ENCODE peak calls at places on chromosomes 6 and 20, in seven cellular contexts. V, W, K, T, C, P and G are unnamed samples.

GRCh38 chr6:73691512-73691911 is 4.5 kb upstream of the CD109 start:
- DNase-seq in P (no peak), C (no peak), W (no peak), V (no peak), T (no peak), K (no peak), G (no peak)

GRCh38 chr6:161284653-161285052 is 10.8 kb upstream of the AGPAT4 start:
- DNase-seq in K (no peak), T (no peak), P (no peak), C (no peak), V (no peak), W (no peak), G (no peak)

GRCh38 chr6:85323435-85324040 is 126.3 kb upstream of the NT5E start:
- DNase-seq in V (peak), K (peak), C (peak), T (peak), P (no peak), W (peak), G (peak)

GRCh38 chr6:140401666-140402255 is 1027.3 kb upstream of the CITED2 start:
- DNase-seq in V (no peak), W (no peak), C (no peak), T (no peak), K (no peak), P (no peak), G (no peak)

GRCh38 chr6:72959821-72960220 is 265.5 kb downstream of the KHDC1L start:
- DNase-seq in P (no peak), W (no peak), V (no peak), T (no peak), K (no peak), C (no peak), G (no peak)

GRCh38 chr20:2289475-2289874 is 6.3 kb upstream of the TGM3 start:
- DNase-seq in K (no peak), T (no peak), C (no peak), V (no peak), W (no peak), P (no peak), G (no peak)

GRCh38 chr6:24874776-24875175 is 61.0 kb downstream of the RIPOR2 start:
- DNase-seq in T (no peak), K (no peak), P (no peak), C (no peak), W (no peak), V (no peak), G (no peak)

GRCh38 chr6:41167173-41167963 is 4.5 kb upstream of the TREM2 start:
- DNase-seq in W (no peak), V (no peak), T (no peak), C (no peak), K (peak), P (no peak), G (no peak)

GRCh38 chr20:41650221-41650948 is 32.2 kb upstream of the CHD6 start:
- DNase-seq in P (no peak), C (peak), V (no peak), W (no peak), T (no peak), K (no peak), G (no peak)

GRCh38 chr6:21886601-21887091 is 293.1 kb downstream of the SOX4 start:
- DNase-seq in C (no peak), W (no peak), P (no peak), T (no peak), K (no peak), V (no peak), G (no peak)

GRCh38 chr6:164048840-164049239 is 634.3 kb downstream of the QKI start:
- DNase-seq in C (no peak), T (no peak), P (no peak), V (no peak), K (no peak), W (no peak), G (no peak)

GRCh38 chr6:151288711-151289398 is 49.1 kb downstream of the AKAP12 start:
- DNase-seq in T (no peak), C (no peak), W (no peak), K (no peak), V (no peak), P (no peak), G (no peak)

GRCh38 chr6:22421187-22421586 is 124.4 kb upstream of the PRL start:
- DNase-seq in K (peak), P (no peak), W (no peak), V (no peak), T (no peak), C (no peak), G (no peak)